ENCODE peak calls at places on chromosomes 6 and 20, in eight cellular contexts. H is epithelial cell of esophagus, Z is HCT116, T is fibroblast of lung, V is H7, D is body of pancreas, Y is cardiac fibroblast, C is dorsolateral prefrontal cortex. N is an unnamed sample.

GRCh38 chr6:73011945-73012344 is 213.4 kb downstream of the KHDC1L start:
- DNase-seq in H (no peak), Z (no peak), T (no peak), V (no peak), D (no peak), Y (peak; percentile 22), C (no peak), N (no peak)

GRCh38 chr6:89139509-89140346 is 6.1 kb upstream of the PM20D2 start:
- DNase-seq in H (peak; percentile 35), Z (no peak), T (peak; percentile 47), V (no peak), D (no peak), Y (no peak), C (no peak), N (peak; percentile 71)

GRCh38 chr20:49785851-49786174 is 26.8 kb upstream of the SLC9A8 start:
- DNase-seq in H (no peak), Z (no peak), T (no peak), V (no peak), D (no peak), Y (no peak), C (no peak), N (no peak)

GRCh38 chr6:15386756-15387112 is 140.9 kb downstream of the JARID2 start:
- DNase-seq in H (no peak), Z (no peak), T (no peak), V (no peak), D (no peak), Y (no peak), C (no peak), N (no peak)

GRCh38 chr6:37731888-37732287 is 34.2 kb upstream of the MDGA1 start:
- DNase-seq in H (peak; percentile 11), Z (no peak), T (no peak), V (peak; percentile 59), D (no peak), Y (no peak), C (no peak), N (peak; percentile 32)

GRCh38 chr20:62439218-62439617 is 11.9 kb upstream of the RBBP8NL start:
- DNase-seq in H (no peak), Z (no peak), T (no peak), V (no peak), D (no peak), Y (no peak), C (no peak), N (no peak)

GRCh38 chr6:137512768-137513605 is 18.8 kb upstream of the OLIG3 start:
- DNase-seq in H (no peak), Z (no peak), T (no peak), V (peak; percentile 61), D (no peak), Y (no peak), C (no peak), N (no peak)

GRCh38 chr6:33290459-33290858 is 1.1 kb downstream of the PFDN6 start:
- DNase-seq in H (no peak), Z (no peak), T (no peak), V (peak; percentile 34), D (no peak), Y (no peak), C (no peak), N (no peak)

GRCh38 chr6:4055420-4056041 is 23.4 kb downstream of the FAM217A start:
- DNase-seq in H (peak; percentile 91), Z (peak; percentile 21), T (peak; percentile 88), V (no peak), D (peak; percentile 55), Y (peak; percentile 74), C (no peak), N (peak; percentile 75)

GRCh38 chr20:16262594-16262993 is 310.7 kb downstream of the KIF16B start:
- DNase-seq in H (no peak), Z (no peak), T (no peak), V (no peak), D (peak; percentile 41), Y (no peak), C (no peak), N (no peak)

GRCh38 chr6:34383171-34383631 is 9.3 kb downstream of the NUDT3 start:
- DNase-seq in H (no peak), Z (no peak), T (peak; percentile 56), V (no peak), D (no peak), Y (peak; percentile 74), C (no peak), N (no peak)

GRCh38 chr6:30686908-30687658 is 638 bp upstream of the PPP1R18 start:
- DNase-seq in H (peak; percentile 98), Z (no peak), T (peak; percentile 98), V (peak; percentile 95), D (peak; percentile 92), Y (peak; percentile 98), C (peak; percentile 75), N (peak; percentile 98)

GRCh38 chr6:72151742-72152141 is 265.4 kb downstream of the RIMS1 start:
- DNase-seq in H (no peak), Z (no peak), T (no peak), V (no peak), D (no peak), Y (no peak), C (no peak), N (no peak)

GRCh38 chr6:144195671-144196070 is 45.4 kb downstream of the STX11 start:
- DNase-seq in H (peak; percentile 96), Z (no peak), T (peak; percentile 50), V (no peak), D (no peak), Y (peak; percentile 33), C (no peak), N (no peak)

GRCh38 chr6:30508890-30509736 is 19.8 kb downstream of the HLA-E start:
- DNase-seq in H (peak; percentile 26), Z (no peak), T (no peak), V (no peak), D (no peak), Y (peak; percentile 59), C (no peak), N (no peak)

GRCh38 chr6:167827588-167828324 is 1.0 kb downstream of the AFDN start:
- DNase-seq in H (peak; percentile 46), Z (no peak), T (peak; percentile 43), V (no peak), D (peak; percentile 65), Y (peak; percentile 58), C (peak; percentile 69), N (peak; percentile 55)

GRCh38 chr6:13486679-13487121 is 700 bp downstream of the GFOD1 start:
- DNase-seq in H (peak; percentile 76), Z (no peak), T (peak; percentile 61), V (peak; percentile 69), D (peak; percentile 36), Y (peak; percentile 63), C (peak; percentile 73), N (peak; percentile 72)

GRCh38 chr6:13485303-13485702 is 2.1 kb downstream of the GFOD1 start:
- DNase-seq in H (no peak), Z (no peak), T (no peak), V (no peak), D (no peak), Y (no peak), C (no peak), N (no peak)

GRCh38 chr6:13484138-13484708 is 3.2 kb downstream of the GFOD1 start:
- DNase-seq in H (no peak), Z (no peak), T (no peak), V (no peak), D (no peak), Y (no peak), C (no peak), N (no peak)

GRCh38 chr6:13485923-13486557 is 1.4 kb downstream of the GFOD1 start:
- DNase-seq in H (peak; percentile 66), Z (no peak), T (peak; percentile 47), V (peak; percentile 72), D (peak; percentile 28), Y (peak; percentile 48), C (peak; percentile 56), N (peak; percentile 18)

GRCh38 chr6:13484827-13485226 is 2.6 kb downstream of the GFOD1 start:
- DNase-seq in H (no peak), Z (no peak), T (no peak), V (no peak), D (no peak), Y (no peak), C (no peak), N (no peak)
- H3K4me3 ChIP-seq in H (no peak overlapping the region), Z (no peak overlapping the region), T (peak overlapping the region; percentile 78), V (no peak overlapping the region), D (no peak overlapping the region), Y (peak overlapping the region; percentile 93), C (peak overlapping the region; percentile 84), N (no peak overlapping the region)

GRCh38 chr20:64076061-64076997 is 3.0 kb downstream of the RGS19 start:
- DNase-seq in H (no peak), Z (no peak), T (no peak), V (no peak), D (no peak), Y (no peak), C (no peak), N (no peak)

GRCh38 chr20:64077094-64077493 is 2.2 kb downstream of the RGS19 start:
- DNase-seq in H (no peak), Z (no peak), T (no peak), V (no peak), D (no peak), Y (no peak), C (no peak), N (no peak)

GRCh38 chr20:64077876-64078551 is 1.3 kb downstream of the RGS19 start:
- DNase-seq in H (no peak), Z (no peak), T (no peak), V (peak; percentile 74), D (no peak), Y (no peak), C (no peak), N (no peak)

GRCh38 chr20:64078934-64079272 is 415 bp downstream of the RGS19 start:
- DNase-seq in H (no peak), Z (no peak), T (no peak), V (no peak), D (no peak), Y (no peak), C (no peak), N (no peak)

GRCh38 chr20:64077541-64077875 is 1.8 kb downstream of the RGS19 start:
- DNase-seq in H (no peak), Z (no peak), T (no peak), V (no peak), D (no peak), Y (no peak), C (no peak), N (no peak)
- H3K4me3 ChIP-seq in H (no peak overlapping the region), Z (no peak overlapping the region), T (no peak overlapping the region), V (no peak overlapping the region), D (no peak overlapping the region), Y (no peak overlapping the region), C (peak overlapping the region; percentile 62), N (no peak overlapping the region)

GRCh38 chr20:13219327-13220193 is 1.5 kb upstream of the ISM1 start:
- DNase-seq in H (no peak), Z (no peak), T (no peak), V (peak; percentile 37), D (no peak), Y (no peak), C (no peak), N (no peak)
- H3K4me3 ChIP-seq in H (peak overlapping the region; percentile 48), Z (no peak overlapping the region), T (no peak overlapping the region), V (peak overlapping the region; percentile 59), D (peak overlapping the region; percentile 43), Y (peak overlapping the region; percentile 8), C (peak overlapping the region; percentile 46), N (no peak overlapping the region)

DNA sequence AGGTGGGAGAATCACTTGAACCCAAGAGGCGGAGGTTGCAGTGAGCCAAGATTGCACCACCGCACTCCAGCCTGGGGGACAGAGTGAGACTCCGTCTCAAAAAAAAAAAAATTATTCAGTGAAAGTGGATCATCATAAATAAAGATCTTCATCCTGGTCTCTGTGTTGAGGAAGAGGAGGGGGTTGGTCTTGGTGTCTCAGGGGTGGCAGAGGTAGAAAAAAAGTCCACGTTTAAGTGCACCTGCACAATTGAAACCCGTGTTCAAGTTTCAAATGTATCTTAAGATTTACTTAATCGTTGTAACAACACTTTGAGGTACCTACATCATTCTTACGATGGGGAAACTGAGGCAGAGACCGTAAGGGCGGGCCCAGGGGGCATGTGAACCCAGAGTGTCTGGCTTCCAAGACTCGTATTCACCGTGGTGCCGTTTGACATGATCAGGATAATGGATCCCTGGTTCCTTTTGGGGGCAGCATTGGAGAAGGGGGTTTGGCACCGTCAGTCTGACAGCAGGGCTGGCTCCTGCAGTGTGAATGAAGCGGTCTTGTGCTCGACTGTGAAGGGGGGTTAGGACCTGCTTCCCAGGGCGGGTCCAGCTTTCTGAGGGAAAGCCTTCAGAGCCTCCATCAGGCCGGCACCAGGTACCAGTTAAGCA is 32.9 kb upstream of the ID1 start:
- DNase-seq in H (no peak), Z (no peak), T (no peak), V (peak; percentile 77), D (no peak), Y (no peak), C (no peak), N (no peak)
- H3K4me3 ChIP-seq in H (no peak overlapping the region), Z (peak overlapping the region; percentile 34), T (no peak overlapping the region), V (peak overlapping the region; percentile 51), D (no peak overlapping the region), Y (no peak overlapping the region), C (peak overlapping the region; percentile 58), N (peak overlapping the region; percentile 32)